ENCODE peak calls at places on chromosome 18, in four cellular contexts. L is H9, K is GM10248, S is neural progenitor cell. E is an unnamed sample.

GRCh38 chr18:79478484-79479113 is 82.9 kb downstream of the NFATC1 start:
- DNase-seq in L (no peak), S (no peak), K (no peak), E (no peak)

GRCh38 chr18:59359576-59359952 is 499 bp upstream of the LMAN1 start:
- DNase-seq in L (no peak), S (no peak), K (no peak), E (no peak)

GRCh38 chr18:30527226-30527625 is 515.3 kb downstream of the DSC3 start:
- DNase-seq in S (peak; percentile 63), K (no peak), L (no peak), E (no peak)

GRCh38 chr18:7307018-7307417 is 76.1 kb downstream of the LRRC30 start:
- DNase-seq in S (no peak), K (no peak), L (no peak), E (no peak)

GRCh38 chr18:49597556-49597955 is 35.7 kb downstream of the LIPG start:
- DNase-seq in S (no peak), L (no peak), K (no peak), E (no peak)

GRCh38 chr18:79547413-79548076 is 132.1 kb upstream of the CTDP1 start:
- DNase-seq in S (no peak), K (no peak), L (peak; percentile 22), E (no peak)

GRCh38 chr18:79826966-79827365 is 29.2 kb downstream of the KCNG2 start:
- DNase-seq in K (no peak), L (peak; percentile 70), S (no peak), E (no peak)

GRCh38 chr18:35495821-35496368 is 1.9 kb downstream of the INO80C start:
- DNase-seq in K (no peak), S (no peak), L (no peak), E (no peak)

GRCh38 chr18:45780568-45780967 is 44.9 kb upstream of the SIGLEC15 start:
- DNase-seq in S (peak; percentile 46), K (no peak), L (no peak), E (no peak)

DNA sequence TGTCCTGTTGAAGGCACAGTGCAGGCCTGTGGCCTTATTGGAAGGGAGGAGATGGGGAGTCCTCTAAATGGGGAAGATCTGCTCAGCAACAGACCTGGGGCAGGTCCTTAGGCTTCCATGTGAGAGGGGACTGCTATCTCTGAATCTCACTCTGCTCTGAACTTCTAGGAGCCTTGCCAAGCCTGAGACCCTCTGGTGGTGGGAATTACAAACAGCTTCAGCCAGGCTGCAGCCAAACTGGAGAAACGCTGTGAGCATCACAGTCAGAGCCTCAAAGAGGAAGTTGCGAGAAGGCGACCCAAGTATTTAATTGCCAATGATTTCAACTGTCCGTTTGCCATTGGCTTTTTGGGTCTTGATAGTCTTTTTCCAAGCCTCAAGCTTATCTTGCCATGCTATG is 66.8 kb upstream of the MC2R start:
- DNase-seq in K (no peak), L (peak; percentile 82), S (peak; percentile 52), E (no peak)
- TF ChIP-seq CTCF in K (no peak), L (peak; percentile 70), S (peak; percentile 59), E (no peak)

GRCh38 chr18:28044036-28044435 is 132.9 kb downstream of the CDH2 start:
- DNase-seq in S (no peak), L (no peak), K (no peak), E (no peak)
- TF ChIP-seq CTCF in S (no peak), L (no peak), K (no peak), E (no peak)

DNA sequence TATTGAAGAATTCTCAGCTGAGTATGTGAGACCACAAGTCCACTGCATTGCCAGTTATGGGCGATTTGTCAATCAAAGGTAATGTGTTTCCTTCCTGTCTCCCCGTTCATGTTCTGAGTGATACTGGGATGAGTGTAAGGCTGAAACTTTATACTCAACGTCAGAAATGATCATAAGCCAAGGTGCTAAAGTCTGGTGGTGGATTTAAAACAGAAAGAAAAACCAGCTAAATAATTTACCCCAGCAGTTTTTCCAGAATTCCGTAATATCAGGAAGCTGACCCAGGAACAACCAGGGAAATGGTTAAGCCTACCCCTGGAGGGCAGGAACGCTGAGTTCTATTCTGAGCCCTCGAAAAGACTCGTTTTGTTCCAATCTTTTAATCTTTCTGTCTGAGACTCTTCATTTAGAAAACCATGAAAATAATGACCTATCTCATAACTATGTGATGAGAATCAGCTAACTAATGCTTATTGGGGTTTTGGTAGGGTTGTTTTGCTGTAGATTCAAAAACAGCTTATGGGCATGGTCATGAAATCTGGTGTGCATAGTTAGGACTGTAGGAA is 149.6 kb downstream of the LAMA3 start:
- DNase-seq in L (no peak), S (no peak), K (no peak), E (no peak)
- TF ChIP-seq CTCF in L (no peak), S (no peak), K (no peak), E (no peak)

GRCh38 chr18:57644540-57644939 is 22.9 kb upstream of the NARS1 start:
- DNase-seq in L (no peak), S (no peak), K (no peak), E (no peak)
- TF ChIP-seq CTCF in L (no peak), S (no peak), K (no peak), E (no peak)

GRCh38 chr18:37588289-37588688 is 22.7 kb upstream of the CELF4 start:
- DNase-seq in L (no peak), S (no peak), K (no peak), E (no peak)
- TF ChIP-seq CTCF in L (peak; percentile 33), S (peak; percentile 21), K (no peak), E (no peak)

GRCh38 chr18:33201509-33201926 is 239.0 kb downstream of the CCDC178 start:
- DNase-seq in L (peak; percentile 64), K (peak; percentile 4), S (peak; percentile 72), E (no peak)
- TF ChIP-seq CTCF in L (peak; percentile 91), K (no peak), S (peak; percentile 83), E (no peak)

E was measured in GM13976.